ENCODE peak calls at places on chromosome 15, in ten cellular contexts. H is T1000; C is body of pancreas; F is AG04449; R is Daoy; U is sciatic nerve; J is activated T-cell treated with anti-CD3 and anti-CD28 coated beads, Interleukin-2, amount 50 U/mL, for 48 hours; K is iris pigment epithelial cell; G is stimulated activated CD4-positive, alpha-beta T cell treated with anti-CD3 and anti-CD28 coated beads, Interleukin-1b, Interleukin-23, amount 100 ng/mL, for 48 hours; Z is NCI-H1092. D is an unnamed sample.

GRCh38 chr15:95770191-95770590 is 560.3 kb upstream of the NR2F2 start:
- DNase-seq in H (no peak), U (no peak), J (no peak), R (peak; percentile 44), G (no peak), K (peak; percentile 26), Z (no peak), F (no peak), C (no peak), D (no peak)

GRCh38 chr15:51191072-51191665 is 96.5 kb upstream of the TNFAIP8L3 start:
- DNase-seq in G (no peak), H (no peak), Z (no peak), K (no peak), F (no peak), J (no peak), U (no peak), C (no peak), R (no peak), D (peak; percentile 28)

GRCh38 chr15:41804361-41804760 is 23.5 kb upstream of the JMJD7 start:
- DNase-seq in F (no peak), J (no peak), C (no peak), R (no peak), G (no peak), Z (no peak), K (no peak), H (no peak), U (no peak), D (no peak)

GRCh38 chr15:67783303-67783702 is 42.0 kb upstream of the SKOR1 start:
- DNase-seq in H (no peak), Z (no peak), U (no peak), C (no peak), J (peak; percentile 55), K (no peak), R (no peak), F (no peak), G (peak; percentile 39), D (no peak)

GRCh38 chr15:79049416-79049815 is 41.2 kb downstream of the RASGRF1 start:
- DNase-seq in F (no peak), K (no peak), C (no peak), R (no peak), J (no peak), U (no peak), G (no peak), Z (no peak), H (no peak), D (no peak)

GRCh38 chr15:91515188-91515754 is 338.2 kb upstream of the SLCO3A1 start:
- DNase-seq in Z (no peak), H (peak; percentile 24), K (peak; percentile 93), U (peak; percentile 65), G (no peak), F (peak; percentile 60), J (no peak), R (peak; percentile 85), C (no peak), D (peak; percentile 68)

GRCh38 chr15:74784854-74785715 is 3.2 kb downstream of the CSK start:
- DNase-seq in G (no peak), C (no peak), H (no peak), F (no peak), K (no peak), J (peak; percentile 50), U (no peak), Z (no peak), R (no peak), D (peak; percentile 45)

GRCh38 chr15:77107531-77108355 is 36.8 kb upstream of the TSPAN3 start:
- DNase-seq in G (peak; percentile 16), Z (peak; percentile 10), U (peak; percentile 74), F (no peak), J (peak; percentile 53), R (peak; percentile 22), C (peak; percentile 62), H (no peak), K (peak; percentile 69), D (peak; percentile 69)

GRCh38 chr15:50880651-50881114 is 27.8 kb upstream of the AP4E1 start:
- DNase-seq in G (no peak), J (no peak), F (no peak), K (peak; percentile 72), Z (no peak), R (peak; percentile 28), C (no peak), H (no peak), U (no peak), D (no peak)

GRCh38 chr15:80849308-80849707 is 70.1 kb downstream of the CEMIP start:
- DNase-seq in H (peak; percentile 53), G (no peak), J (no peak), Z (no peak), C (no peak), K (peak; percentile 93), U (no peak), F (peak; percentile 59), R (peak; percentile 90), D (no peak)

GRCh38 chr15:77508541-77509505 is 88.1 kb downstream of the HMG20A start:
- DNase-seq in G (no peak), H (no peak), J (no peak), R (peak; percentile 36), U (no peak), F (no peak), Z (no peak), C (peak; percentile 59), K (peak; percentile 73), D (peak; percentile 76)

GRCh38 chr15:96354731-96355560 is 24.4 kb downstream of the NR2F2 start:
- DNase-seq in J (no peak), K (peak; percentile 94), R (peak; percentile 57), F (no peak), H (no peak), G (no peak), Z (no peak), U (no peak), C (no peak), D (no peak)

GRCh38 chr15:31480356-31481058 is 153.9 kb downstream of the KLF13 start:
- DNase-seq in K (no peak), H (no peak), J (no peak), Z (no peak), F (no peak), G (no peak), U (no peak), R (no peak), C (peak; percentile 3), D (no peak)

GRCh38 chr15:71588746-71589145 is 221.6 kb upstream of the NR2E3 start:
- DNase-seq in J (no peak), K (peak; percentile 83), U (no peak), H (no peak), R (peak; percentile 84), F (no peak), G (no peak), Z (no peak), C (no peak), D (no peak)

GRCh38 chr15:80059786-80060489 is 462 bp downstream of the ZFAND6 start:
- DNase-seq in H (peak; percentile 34), J (no peak), Z (peak; percentile 65), G (peak; percentile 47), R (peak; percentile 74), F (no peak), K (peak; percentile 29), U (no peak), C (peak; percentile 57), D (peak; percentile 86)

GRCh38 chr15:49468440-49468839 is 45.4 kb downstream of the FGF7 start:
- DNase-seq in R (no peak), G (no peak), J (no peak), U (no peak), K (peak; percentile 49), C (no peak), F (no peak), H (no peak), Z (no peak), D (no peak)

GRCh38 chr15:25240461-25241021 is 198.3 kb downstream of the UBE3A start:
- DNase-seq in H (no peak), U (peak; percentile 28), R (no peak), C (no peak), G (no peak), J (no peak), F (no peak), Z (no peak), K (no peak), D (peak; percentile 17)

GRCh38 chr15:62067448-62068044 is 769 bp downstream of the C2CD4A start:
- DNase-seq in H (no peak), Z (no peak), C (peak; percentile 45), R (peak; percentile 37), U (peak; percentile 58), G (peak; percentile 11), K (no peak), J (peak; percentile 60), F (no peak), D (peak; percentile 53)

GRCh38 chr15:94674251-94674650 is 442.9 kb downstream of the MCTP2 start:
- DNase-seq in F (no peak), C (no peak), U (peak; percentile 58), Z (no peak), K (no peak), R (peak; percentile 66), G (no peak), J (no peak), H (no peak), D (no peak)

GRCh38 chr15:67746022-67746421 is 79.3 kb upstream of the SKOR1 start:
- DNase-seq in H (no peak), C (no peak), Z (no peak), R (no peak), J (no peak), G (no peak), K (peak; percentile 85), F (no peak), U (no peak), D (no peak)

GRCh38 chr15:25701716-25702465 is 161.2 kb downstream of the ATP10A start:
- DNase-seq in G (no peak), U (no peak), K (no peak), H (no peak), R (peak; percentile 22), F (no peak), Z (no peak), J (no peak), C (no peak), D (no peak)

GRCh38 chr15:74376226-74376625 is 8.8 kb upstream of the CYP11A1 start:
- DNase-seq in U (peak; percentile 53), R (no peak), F (no peak), G (no peak), J (peak; percentile 20), Z (no peak), K (no peak), H (no peak), C (no peak), D (no peak)

GRCh38 chr15:87207945-87208580 is 1048.5 kb downstream of the NTRK3 start:
- DNase-seq in U (no peak), G (no peak), K (peak; percentile 29), Z (no peak), H (peak; percentile 15), C (no peak), F (peak; percentile 53), J (no peak), R (peak; percentile 38), D (no peak)

GRCh38 chr15:83720466-83720865 is 66.5 kb downstream of the ADAMTSL3 start:
- DNase-seq in H (no peak), F (no peak), Z (no peak), J (no peak), K (no peak), C (no peak), R (no peak), G (no peak), U (no peak), D (no peak)

GRCh38 chr15:81178365-81178764 is 18.3 kb upstream of the IL16 start:
- DNase-seq in Z (no peak), C (no peak), F (no peak), J (no peak), R (no peak), K (no peak), G (no peak), U (no peak), H (no peak), D (no peak)

GRCh38 chr15:43268111-43269105 is 1.7 kb upstream of the TGM5 start:
- DNase-seq in H (no peak), U (no peak), R (peak; percentile 33), Z (no peak), J (peak; percentile 52), C (no peak), F (no peak), K (no peak), G (no peak), D (no peak)

GRCh38 chr15:78996876-78997275 is 52.0 kb upstream of the CTSH start:
- DNase-seq in C (no peak), U (no peak), Z (no peak), F (no peak), G (no peak), R (peak; percentile 41), K (peak; percentile 70), J (no peak), H (no peak), D (no peak)

GRCh38 chr15:98953000-98953776 is 54.4 kb downstream of the PGPEP1L start:
- DNase-seq in U (no peak), F (no peak), Z (no peak), R (no peak), J (peak; percentile 62), H (no peak), G (peak; percentile 44), K (no peak), C (no peak), D (peak; percentile 59)